ENCODE peak calls at places on chromosomes 7 and 10, in seven cellular contexts. L is left cardiac atrium, M is thoracic aorta, S is COR-L47, Y is AG10803, P is Panc1, G is endothelial cell. X is an unnamed sample.

GRCh38 chr7:130141161-130141857 is 63.9 kb downstream of the TMEM209 start:
- DNase-seq in S (peak; percentile 14), G (peak; percentile 75), L (peak; percentile 62), P (no peak), Y (peak; percentile 67), M (no peak), X (no peak)

GRCh38 chr10:89663144-89663543 is 18.1 kb upstream of the PANK1 start:
- DNase-seq in L (no peak), P (no peak), M (no peak), Y (no peak), G (no peak), S (no peak), X (no peak)

GRCh38 chr10:29243750-29244149 is 45.1 kb upstream of the LYZL1 start:
- DNase-seq in P (no peak), Y (no peak), S (no peak), G (no peak), L (no peak), M (no peak), X (no peak)

GRCh38 chr10:132667613-132668394 is 118.1 kb downstream of the NKX6-2 start:
- DNase-seq in P (no peak), S (peak; percentile 31), Y (no peak), G (no peak), L (no peak), M (no peak), X (no peak)

GRCh38 chr10:35640951-35641429 is 1.1 kb downstream of the FZD8 start:
- DNase-seq in Y (peak; percentile 88), L (peak; percentile 77), S (peak; percentile 57), M (no peak), P (peak; percentile 20), G (peak; percentile 68), X (peak; percentile 23)

GRCh38 chr7:136530831-136531230 is 337.6 kb upstream of the CHRM2 start:
- DNase-seq in P (no peak), Y (no peak), L (no peak), S (peak; percentile 18), M (no peak), G (no peak), X (no peak)

GRCh38 chr7:84258628-84259027 is 64.0 kb upstream of the SEMA3A start:
- DNase-seq in S (no peak), P (no peak), Y (peak; percentile 90), L (no peak), M (no peak), G (no peak), X (peak; percentile 37)

GRCh38 chr7:129857313-129857712 is 95.4 kb downstream of the UBE2H start:
- DNase-seq in G (no peak), Y (peak; percentile 55), M (no peak), L (no peak), S (no peak), P (no peak), X (no peak)

GRCh38 chr7:91556239-91556638 is 292.0 kb downstream of the FZD1 start:
- DNase-seq in Y (no peak), L (no peak), G (no peak), S (no peak), M (no peak), P (no peak), X (no peak)

GRCh38 chr7:21886396-21886795 is 59.3 kb downstream of the CDCA7L start:
- DNase-seq in L (no peak), P (no peak), Y (no peak), M (no peak), S (no peak), G (peak; percentile 9), X (no peak)

GRCh38 chr7:120014920-120015465 is 258.0 kb upstream of the KCND2 start:
- DNase-seq in P (no peak), Y (peak; percentile 29), G (no peak), M (no peak), S (no peak), L (no peak), X (no peak)

GRCh38 chr7:137578541-137578940 is 235.0 kb upstream of the PTN start:
- DNase-seq in G (no peak), P (no peak), L (no peak), M (no peak), S (no peak), Y (no peak), X (no peak)

GRCh38 chr7:156625585-156625984 is 15.0 kb upstream of the RNF32 start:
- DNase-seq in P (no peak), G (no peak), Y (no peak), L (no peak), S (no peak), M (no peak), X (no peak)

GRCh38 chr10:129161184-129161583 is 305.9 kb upstream of the MGMT start:
- DNase-seq in Y (no peak), S (no peak), M (no peak), L (no peak), G (no peak), P (peak; percentile 2), X (no peak)

GRCh38 chr10:60479305-60480020 is 89.8 kb upstream of the ANK3 start:
- DNase-seq in M (no peak), S (no peak), Y (no peak), P (no peak), L (no peak), G (no peak), X (no peak)

GRCh38 chr10:127737563-127738511 is 852 bp downstream of the FOXI2 start:
- DNase-seq in Y (no peak), L (no peak), M (no peak), G (peak; percentile 12), P (no peak), S (no peak), X (no peak)